ENCODE peak calls at places on chromosomes 6 and 20, in ten cellular contexts. One of them, this sample, is unnamed.

GRCh38 chr6:6856538-6857523 is 250.9 kb upstream of the RREB1 start:
- DNase-seq in cardiac muscle cell: peak
- DNase-seq in transverse colon: peak
- DNase-seq in neuronal stem cell: no peak
- DNase-seq in psoas muscle: peak
- DNase-seq in left ventricle myocardium inferior: peak
- DNase-seq in CD8-positive, alpha-beta T cell: peak
- DNase-seq in uterus: no peak
- DNase-seq in CD8-positive, alpha-beta memory T cell: peak
- DNase-seq in AG04450: no peak
- DNase-seq in this sample: no peak

GRCh38 chr6:41103792-41104324 is 31.1 kb downstream of the NFYA start:
- DNase-seq in cardiac muscle cell: no peak
- DNase-seq in transverse colon: no peak
- DNase-seq in neuronal stem cell: no peak
- DNase-seq in psoas muscle: no peak
- DNase-seq in left ventricle myocardium inferior: no peak
- DNase-seq in CD8-positive, alpha-beta T cell: no peak
- DNase-seq in uterus: no peak
- DNase-seq in CD8-positive, alpha-beta memory T cell: no peak
- DNase-seq in AG04450: no peak
- DNase-seq in this sample: no peak

GRCh38 chr6:169145476-169145875 is 108.2 kb downstream of the THBS2 start:
- DNase-seq in cardiac muscle cell: no peak
- DNase-seq in transverse colon: no peak
- DNase-seq in neuronal stem cell: no peak
- DNase-seq in psoas muscle: no peak
- DNase-seq in left ventricle myocardium inferior: no peak
- DNase-seq in CD8-positive, alpha-beta T cell: no peak
- DNase-seq in uterus: no peak
- DNase-seq in CD8-positive, alpha-beta memory T cell: no peak
- DNase-seq in AG04450: no peak
- DNase-seq in this sample: peak

GRCh38 chr6:154613137-154613676 is 102.7 kb upstream of the CNKSR3 start:
- DNase-seq in cardiac muscle cell: peak
- DNase-seq in transverse colon: no peak
- DNase-seq in neuronal stem cell: no peak
- DNase-seq in psoas muscle: no peak
- DNase-seq in left ventricle myocardium inferior: no peak
- DNase-seq in CD8-positive, alpha-beta T cell: no peak
- DNase-seq in uterus: no peak
- DNase-seq in CD8-positive, alpha-beta memory T cell: no peak
- DNase-seq in AG04450: peak
- DNase-seq in this sample: no peak

GRCh38 chr20:37417857-37418501 is 72.0 kb downstream of the SRC start:
- DNase-seq in cardiac muscle cell: peak
- DNase-seq in transverse colon: no peak
- DNase-seq in neuronal stem cell: no peak
- DNase-seq in psoas muscle: no peak
- DNase-seq in left ventricle myocardium inferior: no peak
- DNase-seq in CD8-positive, alpha-beta T cell: no peak
- DNase-seq in uterus: no peak
- DNase-seq in CD8-positive, alpha-beta memory T cell: no peak
- DNase-seq in AG04450: no peak
- DNase-seq in this sample: peak

GRCh38 chr20:59933849-59934585 is 580 bp upstream of the SYCP2 start:
- DNase-seq in cardiac muscle cell: peak
- DNase-seq in transverse colon: peak
- DNase-seq in neuronal stem cell: peak
- DNase-seq in psoas muscle: peak
- DNase-seq in left ventricle myocardium inferior: peak
- DNase-seq in CD8-positive, alpha-beta T cell: peak
- DNase-seq in uterus: peak
- DNase-seq in CD8-positive, alpha-beta memory T cell: peak
- DNase-seq in AG04450: no peak
- DNase-seq in this sample: peak

GRCh38 chr6:135358907-135359459 is 138.6 kb downstream of the AHI1 start:
- DNase-seq in cardiac muscle cell: peak
- DNase-seq in transverse colon: no peak
- DNase-seq in neuronal stem cell: no peak
- DNase-seq in psoas muscle: no peak
- DNase-seq in left ventricle myocardium inferior: no peak
- DNase-seq in CD8-positive, alpha-beta T cell: no peak
- DNase-seq in uterus: no peak
- DNase-seq in CD8-positive, alpha-beta memory T cell: no peak
- DNase-seq in AG04450: no peak
- DNase-seq in this sample: no peak

GRCh38 chr6:2378891-2379652 is 133.7 kb upstream of the GMDS start:
- DNase-seq in cardiac muscle cell: peak
- DNase-seq in transverse colon: no peak
- DNase-seq in neuronal stem cell: no peak
- DNase-seq in psoas muscle: no peak
- DNase-seq in left ventricle myocardium inferior: no peak
- DNase-seq in CD8-positive, alpha-beta T cell: no peak
- DNase-seq in uterus: no peak
- DNase-seq in CD8-positive, alpha-beta memory T cell: no peak
- DNase-seq in AG04450: no peak
- DNase-seq in this sample: peak

GRCh38 chr20:25076201-25076600 is 5.7 kb downstream of the VSX1 start:
- DNase-seq in cardiac muscle cell: peak
- DNase-seq in transverse colon: no peak
- DNase-seq in neuronal stem cell: no peak
- DNase-seq in psoas muscle: no peak
- DNase-seq in left ventricle myocardium inferior: no peak
- DNase-seq in CD8-positive, alpha-beta T cell: no peak
- DNase-seq in uterus: no peak
- DNase-seq in CD8-positive, alpha-beta memory T cell: no peak
- DNase-seq in AG04450: no peak
- DNase-seq in this sample: no peak

GRCh38 chr6:129342243-129342642 is 367.7 kb downstream of the ARHGAP18 start:
- DNase-seq in cardiac muscle cell: peak
- DNase-seq in transverse colon: no peak
- DNase-seq in neuronal stem cell: no peak
- DNase-seq in psoas muscle: no peak
- DNase-seq in left ventricle myocardium inferior: no peak
- DNase-seq in CD8-positive, alpha-beta T cell: no peak
- DNase-seq in uterus: no peak
- DNase-seq in CD8-positive, alpha-beta memory T cell: no peak
- DNase-seq in AG04450: no peak
- DNase-seq in this sample: no peak

GRCh38 chr20:37850724-37851123 is 52.2 kb upstream of the VSTM2L start:
- DNase-seq in cardiac muscle cell: no peak
- DNase-seq in transverse colon: no peak
- DNase-seq in neuronal stem cell: no peak
- DNase-seq in psoas muscle: no peak
- DNase-seq in left ventricle myocardium inferior: no peak
- DNase-seq in CD8-positive, alpha-beta T cell: no peak
- DNase-seq in uterus: no peak
- DNase-seq in CD8-positive, alpha-beta memory T cell: no peak
- DNase-seq in AG04450: no peak
- DNase-seq in this sample: no peak

GRCh38 chr6:63464060-63464459 is 108.2 kb upstream of the LOC128125822 start:
- DNase-seq in cardiac muscle cell: no peak
- DNase-seq in transverse colon: no peak
- DNase-seq in neuronal stem cell: no peak
- DNase-seq in psoas muscle: no peak
- DNase-seq in left ventricle myocardium inferior: no peak
- DNase-seq in CD8-positive, alpha-beta T cell: no peak
- DNase-seq in uterus: no peak
- DNase-seq in CD8-positive, alpha-beta memory T cell: no peak
- DNase-seq in AG04450: no peak
- DNase-seq in this sample: no peak

GRCh38 chr6:132888701-132889100 is 74.3 kb downstream of the RPS12 start:
- DNase-seq in cardiac muscle cell: no peak
- DNase-seq in transverse colon: no peak
- DNase-seq in neuronal stem cell: no peak
- DNase-seq in psoas muscle: no peak
- DNase-seq in left ventricle myocardium inferior: no peak
- DNase-seq in CD8-positive, alpha-beta T cell: no peak
- DNase-seq in uterus: no peak
- DNase-seq in CD8-positive, alpha-beta memory T cell: no peak
- DNase-seq in AG04450: peak
- DNase-seq in this sample: no peak

GRCh38 chr6:35972471-35972985 is 51.6 kb upstream of the SRPK1 start:
- DNase-seq in cardiac muscle cell: no peak
- DNase-seq in transverse colon: no peak
- DNase-seq in neuronal stem cell: peak
- DNase-seq in psoas muscle: no peak
- DNase-seq in left ventricle myocardium inferior: no peak
- DNase-seq in CD8-positive, alpha-beta T cell: no peak
- DNase-seq in uterus: no peak
- DNase-seq in CD8-positive, alpha-beta memory T cell: no peak
- DNase-seq in AG04450: no peak
- DNase-seq in this sample: no peak

GRCh38 chr6:42123379-42124103 is 18.9 kb downstream of the C6orf132 start:
- DNase-seq in cardiac muscle cell: no peak
- DNase-seq in transverse colon: no peak
- DNase-seq in neuronal stem cell: no peak
- DNase-seq in psoas muscle: peak
- DNase-seq in left ventricle myocardium inferior: no peak
- DNase-seq in CD8-positive, alpha-beta T cell: no peak
- DNase-seq in uterus: no peak
- DNase-seq in CD8-positive, alpha-beta memory T cell: no peak
- DNase-seq in AG04450: no peak
- DNase-seq in this sample: no peak
- H3K27ac ChIP-seq in cardiac muscle cell: peak
- H3K27ac ChIP-seq in transverse colon: peak
- H3K27ac ChIP-seq in neuronal stem cell: no peak
- H3K27ac ChIP-seq in psoas muscle: no peak
- H3K27ac ChIP-seq in left ventricle myocardium inferior: peak
- H3K27ac ChIP-seq in CD8-positive, alpha-beta T cell: no peak
- H3K27ac ChIP-seq in uterus: no peak
- H3K27ac ChIP-seq in CD8-positive, alpha-beta memory T cell: no peak
- H3K27ac ChIP-seq in AG04450: no peak
- H3K27ac ChIP-seq in this sample: no peak

GRCh38 chr6:137490506-137490905 is 3.7 kb downstream of the OLIG3 start:
- DNase-seq in cardiac muscle cell: no peak
- DNase-seq in transverse colon: no peak
- DNase-seq in neuronal stem cell: no peak
- DNase-seq in psoas muscle: no peak
- DNase-seq in left ventricle myocardium inferior: no peak
- DNase-seq in CD8-positive, alpha-beta T cell: no peak
- DNase-seq in uterus: no peak
- DNase-seq in CD8-positive, alpha-beta memory T cell: no peak
- DNase-seq in AG04450: no peak
- DNase-seq in this sample: no peak

GRCh38 chr6:137487947-137488735 is 6.1 kb downstream of the OLIG3 start:
- DNase-seq in cardiac muscle cell: no peak
- DNase-seq in transverse colon: no peak
- DNase-seq in neuronal stem cell: peak
- DNase-seq in psoas muscle: no peak
- DNase-seq in left ventricle myocardium inferior: no peak
- DNase-seq in CD8-positive, alpha-beta T cell: no peak
- DNase-seq in uterus: no peak
- DNase-seq in CD8-positive, alpha-beta memory T cell: no peak
- DNase-seq in AG04450: no peak
- DNase-seq in this sample: no peak

GRCh38 chr6:137489410-137490371 is 4.5 kb downstream of the OLIG3 start:
- DNase-seq in cardiac muscle cell: no peak
- DNase-seq in transverse colon: no peak
- DNase-seq in neuronal stem cell: peak
- DNase-seq in psoas muscle: no peak
- DNase-seq in left ventricle myocardium inferior: no peak
- DNase-seq in CD8-positive, alpha-beta T cell: no peak
- DNase-seq in uterus: no peak
- DNase-seq in CD8-positive, alpha-beta memory T cell: no peak
- DNase-seq in AG04450: no peak
- DNase-seq in this sample: no peak

GRCh38 chr6:137487181-137487910 is 6.8 kb downstream of the OLIG3 start:
- DNase-seq in cardiac muscle cell: no peak
- DNase-seq in transverse colon: no peak
- DNase-seq in neuronal stem cell: peak
- DNase-seq in psoas muscle: no peak
- DNase-seq in left ventricle myocardium inferior: no peak
- DNase-seq in CD8-positive, alpha-beta T cell: no peak
- DNase-seq in uterus: no peak
- DNase-seq in CD8-positive, alpha-beta memory T cell: no peak
- DNase-seq in AG04450: no peak
- DNase-seq in this sample: no peak

GRCh38 chr6:137488736-137489409 is 5.3 kb downstream of the OLIG3 start:
- DNase-seq in cardiac muscle cell: no peak
- DNase-seq in transverse colon: no peak
- DNase-seq in neuronal stem cell: peak
- DNase-seq in psoas muscle: no peak
- DNase-seq in left ventricle myocardium inferior: no peak
- DNase-seq in CD8-positive, alpha-beta T cell: no peak
- DNase-seq in uterus: no peak
- DNase-seq in CD8-positive, alpha-beta memory T cell: no peak
- DNase-seq in AG04450: no peak
- DNase-seq in this sample: no peak
- H3K4me3 ChIP-seq in cardiac muscle cell: no peak
- H3K4me3 ChIP-seq in transverse colon: no peak
- H3K4me3 ChIP-seq in neuronal stem cell: no peak
- H3K4me3 ChIP-seq in psoas muscle: peak
- H3K4me3 ChIP-seq in left ventricle myocardium inferior: peak
- H3K4me3 ChIP-seq in CD8-positive, alpha-beta T cell: peak
- H3K4me3 ChIP-seq in uterus: no peak
- H3K4me3 ChIP-seq in CD8-positive, alpha-beta memory T cell: no peak
- H3K4me3 ChIP-seq in AG04450: no peak
- H3K4me3 ChIP-seq in this sample: no peak

GRCh38 chr6:127897437-127897836 is 3.4 kb downstream of the THEMIS start:
- DNase-seq in cardiac muscle cell: no peak
- DNase-seq in transverse colon: no peak
- DNase-seq in neuronal stem cell: no peak
- DNase-seq in psoas muscle: no peak
- DNase-seq in left ventricle myocardium inferior: no peak
- DNase-seq in CD8-positive, alpha-beta T cell: no peak
- DNase-seq in uterus: no peak
- DNase-seq in CD8-positive, alpha-beta memory T cell: no peak
- DNase-seq in AG04450: no peak
- DNase-seq in this sample: no peak
- H3K27ac ChIP-seq in cardiac muscle cell: no peak
- H3K27ac ChIP-seq in transverse colon: no peak
- H3K27ac ChIP-seq in neuronal stem cell: no peak
- H3K27ac ChIP-seq in psoas muscle: no peak
- H3K27ac ChIP-seq in left ventricle myocardium inferior: no peak
- H3K27ac ChIP-seq in CD8-positive, alpha-beta T cell: peak
- H3K27ac ChIP-seq in uterus: no peak
- H3K27ac ChIP-seq in CD8-positive, alpha-beta memory T cell: no peak
- H3K27ac ChIP-seq in AG04450: no peak
- H3K27ac ChIP-seq in this sample: no peak

DNA sequence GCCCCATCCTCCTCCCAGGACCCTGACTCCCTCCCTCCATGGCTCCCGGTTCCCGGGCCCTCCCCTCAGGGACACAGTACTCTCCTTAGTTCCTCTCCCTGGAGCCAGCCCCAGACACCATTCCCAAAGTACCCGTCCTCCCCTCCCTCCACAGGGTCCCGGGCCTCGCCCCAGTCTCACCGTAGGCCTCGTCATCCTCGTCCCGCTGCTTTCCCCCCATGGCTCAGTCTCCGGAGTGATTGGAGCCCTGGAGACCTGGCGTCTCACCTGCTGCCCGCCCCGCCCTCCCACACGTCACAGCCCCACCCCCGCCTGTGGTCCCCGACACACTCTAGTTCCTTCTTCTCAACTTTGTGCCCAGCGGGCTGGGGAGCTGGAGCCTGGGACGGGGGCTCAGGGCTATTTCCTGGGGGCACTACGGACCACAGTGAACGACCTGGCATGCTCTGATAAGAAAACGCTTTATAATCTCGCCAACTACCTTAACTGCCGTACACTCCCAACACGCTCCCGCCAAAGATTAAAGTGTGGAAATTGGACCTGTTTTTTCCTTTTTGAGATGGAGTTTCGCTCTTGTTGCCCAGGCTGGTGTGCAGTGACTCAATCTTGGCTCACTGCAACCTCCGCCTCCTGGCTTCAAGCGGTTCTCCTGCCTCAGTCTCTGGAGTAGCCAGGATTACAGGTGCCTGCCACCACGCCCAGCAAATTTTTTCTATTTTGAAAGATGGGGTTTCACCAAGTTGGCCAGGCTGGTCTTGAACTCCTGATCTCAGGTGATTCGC is at the start of gene SLC44A4:
- DNase-seq in cardiac muscle cell: no peak
- DNase-seq in transverse colon: peak
- DNase-seq in neuronal stem cell: no peak
- DNase-seq in psoas muscle: no peak
- DNase-seq in left ventricle myocardium inferior: no peak
- DNase-seq in CD8-positive, alpha-beta T cell: no peak
- DNase-seq in uterus: no peak
- DNase-seq in CD8-positive, alpha-beta memory T cell: no peak
- DNase-seq in AG04450: no peak
- DNase-seq in this sample: peak
- H3K4me3 ChIP-seq in cardiac muscle cell: no peak
- H3K4me3 ChIP-seq in transverse colon: peak
- H3K4me3 ChIP-seq in neuronal stem cell: no peak
- H3K4me3 ChIP-seq in psoas muscle: no peak
- H3K4me3 ChIP-seq in left ventricle myocardium inferior: no peak
- H3K4me3 ChIP-seq in CD8-positive, alpha-beta T cell: no peak
- H3K4me3 ChIP-seq in uterus: no peak
- H3K4me3 ChIP-seq in CD8-positive, alpha-beta memory T cell: no peak
- H3K4me3 ChIP-seq in AG04450: no peak
- H3K4me3 ChIP-seq in this sample: no peak

This sample was measured in SJSA1.